ENCODE peak calls at places on chromosomes 1 and 21, in seven cellular contexts. I is WTC11; V is iPS DF 19.7; O is activated CD8-positive, alpha-beta memory T cell treated with anti-CD3 and anti-CD28 coated beads, Interleukin-2, amount 10 ng/mL, durations not matched to agents 7 days and 5 days; H is nephron progenitor cell; J is GM04504; N is bronchial epithelial cell. Y is an unnamed sample.

GRCh38 chr1:53966794-53967193 is 20.6 kb downstream of the LRRC42 start:
- DNase-seq in I (no peak), V (no peak), O (no peak), H (no peak), J (no peak), N (no peak), Y (no peak)

GRCh38 chr1:228392111-228392936 is 14.3 kb downstream of the TRIM11 start:
- DNase-seq in I (no peak), V (no peak), O (no peak), H (no peak), J (no peak), N (no peak), Y (peak)

GRCh38 chr1:25727819-25728286 is 72.1 kb upstream of the SELENON start:
- DNase-seq in I (peak), V (no peak), O (no peak), H (no peak), J (no peak), N (no peak), Y (peak)

GRCh38 chr1:154862927-154863701 is 7.0 kb downstream of the KCNN3 start:
- DNase-seq in I (no peak), V (no peak), O (no peak), H (peak), J (no peak), N (no peak), Y (no peak)

GRCh38 chr1:92583821-92584760 is 97.4 kb upstream of the GFI1 start:
- DNase-seq in I (no peak), V (no peak), O (no peak), H (no peak), J (no peak), N (peak), Y (no peak)

GRCh38 chr1:88562991-88563390 is 121.1 kb upstream of the PKN2 start:
- DNase-seq in I (no peak), V (no peak), O (no peak), H (no peak), J (no peak), N (no peak), Y (no peak)

GRCh38 chr1:25232866-25233784 is 823 bp upstream of the SYF2 start:
- DNase-seq in I (peak), V (peak), O (peak), H (peak), J (peak), N (peak), Y (peak)

GRCh38 chr21:45309069-45309521 is 21.4 kb upstream of the POFUT2 start:
- DNase-seq in I (peak), V (no peak), O (peak), H (peak), J (no peak), N (no peak), Y (peak)

GRCh38 chr21:16422702-16423101 is 692.9 kb downstream of the USP25 start:
- DNase-seq in I (no peak), V (no peak), O (no peak), H (no peak), J (no peak), N (peak), Y (peak)

GRCh38 chr21:45504516-45505415 is 37.5 kb downstream of the SLC19A1 start:
- DNase-seq in I (no peak), V (no peak), O (no peak), H (peak), J (no peak), N (no peak), Y (no peak)

GRCh38 chr1:15245593-15246325 is 1.3 kb upstream of the FHAD1 start:
- DNase-seq in I (no peak), V (no peak), O (no peak), H (no peak), J (peak), N (peak), Y (no peak)

GRCh38 chr1:159177273-159177907 is 6.0 kb downstream of the CADM3 start:
- DNase-seq in I (peak), V (no peak), O (peak), H (peak), J (peak), N (peak), Y (peak)

GRCh38 chr21:33261635-33262034 is 4.5 kb upstream of the IL10RB start:
- DNase-seq in I (no peak), V (no peak), O (peak), H (no peak), J (no peak), N (peak), Y (no peak)

GRCh38 chr1:46445773-46446256 is 43.8 kb upstream of the DMBX1 start:
- DNase-seq in I (no peak), V (no peak), O (no peak), H (no peak), J (no peak), N (no peak), Y (no peak)

GRCh38 chr21:33419538-33420123 is 16.4 kb downstream of the IFNGR2 start:
- DNase-seq in I (no peak), V (no peak), O (no peak), H (no peak), J (no peak), N (no peak), Y (no peak)

GRCh38 chr1:5913876-5914275 is 78.3 kb downstream of the NPHP4 start:
- DNase-seq in I (no peak), V (no peak), O (peak), H (no peak), J (no peak), N (no peak), Y (no peak)

GRCh38 chr1:66747500-66747899 is 4.8 kb upstream of the DYNLT5 start:
- DNase-seq in I (no peak), V (no peak), O (no peak), H (no peak), J (peak), N (no peak), Y (no peak)

GRCh38 chr1:37887986-37888700 is 28.8 kb upstream of the MTF1 start:
- DNase-seq in I (no peak), V (no peak), O (no peak), H (no peak), J (no peak), N (no peak), Y (no peak)

GRCh38 chr21:44892536-44893277 is 19.2 kb upstream of the PTTG1IP start:
- DNase-seq in I (peak), V (no peak), O (peak), H (peak), J (no peak), N (no peak), Y (peak)

GRCh38 chr1:69737527-69738176 is 169.9 kb downstream of the LRRC7 start:
- DNase-seq in I (peak), V (peak), O (no peak), H (peak), J (peak), N (peak), Y (peak)

GRCh38 chr1:168933143-168933840 is 173.2 kb upstream of the ATP1B1 start:
- DNase-seq in I (no peak), V (no peak), O (no peak), H (no peak), J (no peak), N (no peak), Y (no peak)

GRCh38 chr1:57450981-57451380 is 27.1 kb upstream of the DAB1 start:
- DNase-seq in I (peak), V (no peak), O (no peak), H (no peak), J (no peak), N (no peak), Y (no peak)

GRCh38 chr1:71295340-71295739 is 214.5 kb upstream of the ZRANB2 start:
- DNase-seq in I (no peak), V (no peak), O (no peak), H (peak), J (peak), N (no peak), Y (no peak)

GRCh38 chr1:216175714-216176113 is 247.5 kb downstream of the USH2A start:
- DNase-seq in I (peak), V (peak), O (no peak), H (no peak), J (no peak), N (no peak), Y (no peak)

GRCh38 chr1:47388548-47389238 is 27.4 kb upstream of the FOXE3 start:
- DNase-seq in I (peak), V (peak), O (peak), H (peak), J (no peak), N (peak), Y (peak)

GRCh38 chr1:75727571-75727970 is 3.1 kb downstream of the ACADM start:
- DNase-seq in I (no peak), V (no peak), O (no peak), H (no peak), J (no peak), N (no peak), Y (no peak)

GRCh38 chr21:15444118-15444960 is 285.4 kb upstream of the USP25 start:
- DNase-seq in I (peak), V (no peak), O (no peak), H (peak), J (no peak), N (no peak), Y (peak)

GRCh38 chr21:31267644-31268043 is 76.4 kb downstream of the TIAM1 start:
- DNase-seq in I (no peak), V (no peak), O (no peak), H (no peak), J (no peak), N (no peak), Y (no peak)

GRCh38 chr1:16175610-16176553 is 20.0 kb upstream of the EPHA2 start:
- DNase-seq in I (no peak), V (no peak), O (no peak), H (no peak), J (peak), N (peak), Y (peak)

GRCh38 chr1:81114191-81114590 is 686.5 kb upstream of the ADGRL2 start:
- DNase-seq in I (no peak), V (no peak), O (no peak), H (no peak), J (no peak), N (no peak), Y (no peak)

GRCh38 chr1:1996207-1996651 is 7.4 kb downstream of the CFAP74 start:
- DNase-seq in I (no peak), V (no peak), O (no peak), H (no peak), J (no peak), N (no peak), Y (no peak)

GRCh38 chr1:88983791-88984552 is 8.5 kb downstream of the KYAT3 start:
- DNase-seq in I (no peak), V (no peak), O (peak), H (no peak), J (no peak), N (peak), Y (peak)

GRCh38 chr21:45846373-45847160 is 135.0 kb upstream of the COL6A1 start:
- DNase-seq in I (no peak), V (no peak), O (no peak), H (no peak), J (peak), N (no peak), Y (no peak)

GRCh38 chr1:63266857-63267256 is 55.5 kb upstream of the FOXD3 start:
- DNase-seq in I (no peak), V (no peak), O (no peak), H (no peak), J (no peak), N (no peak), Y (no peak)

GRCh38 chr1:219466766-219467165 is 146.1 kb downstream of the ZC3H11B start:
- DNase-seq in I (no peak), V (no peak), O (no peak), H (no peak), J (no peak), N (no peak), Y (no peak)

GRCh38 chr21:39696196-39696595 is 48.8 kb upstream of the IGSF5 start:
- DNase-seq in I (no peak), V (no peak), O (no peak), H (no peak), J (no peak), N (no peak), Y (no peak)

GRCh38 chr1:104733866-104734265 is 984.2 kb downstream of the AMY1C start:
- DNase-seq in I (no peak), V (no peak), O (no peak), H (no peak), J (no peak), N (no peak), Y (no peak)

GRCh38 chr21:20603236-20603635 is 395.0 kb upstream of the NCAM2 start:
- DNase-seq in I (no peak), V (no peak), O (no peak), H (no peak), J (no peak), N (no peak), Y (no peak)

GRCh38 chr1:57443004-57443403 is 19.1 kb upstream of the DAB1 start:
- DNase-seq in I (no peak), V (no peak), O (no peak), H (no peak), J (no peak), N (no peak), Y (no peak)

Y was measured in DMS53.